ENCODE peak calls at places on chromosomes 5 and 9, in nine cellular contexts. One of them, this sample, is unnamed.

GRCh38 chr9:129487658-129488483 is 133.0 kb downstream of the C9orf50 start:
- DNase-seq in left colon: peak; percentile 57
- DNase-seq in glomerular endothelial cell: no peak
- DNase-seq in T-cell: no peak
- DNase-seq in head of caudate nucleus: peak; percentile 42
- DNase-seq in brain microvascular endothelial cell: peak; percentile 70
- DNase-seq in iris pigment epithelial cell: peak; percentile 78
- DNase-seq in AG04449: no peak
- DNase-seq in tibial nerve: peak; percentile 64
- DNase-seq in this sample: no peak

GRCh38 chr5:73115399-73116051 is 4.8 kb upstream of the TMEM171 start:
- DNase-seq in left colon: no peak
- DNase-seq in glomerular endothelial cell: no peak
- DNase-seq in T-cell: no peak
- DNase-seq in head of caudate nucleus: no peak
- DNase-seq in brain microvascular endothelial cell: peak; percentile 93
- DNase-seq in iris pigment epithelial cell: peak; percentile 94
- DNase-seq in AG04449: peak; percentile 95
- DNase-seq in tibial nerve: no peak
- DNase-seq in this sample: no peak

GRCh38 chr5:30502277-30502676 is 691.2 kb upstream of the CDH6 start:
- DNase-seq in left colon: no peak
- DNase-seq in glomerular endothelial cell: no peak
- DNase-seq in T-cell: no peak
- DNase-seq in head of caudate nucleus: no peak
- DNase-seq in brain microvascular endothelial cell: peak; percentile 59
- DNase-seq in iris pigment epithelial cell: peak; percentile 71
- DNase-seq in AG04449: no peak
- DNase-seq in tibial nerve: no peak
- DNase-seq in this sample: no peak

GRCh38 chr5:113000466-113000865 is 23.9 kb downstream of the DCP2 start:
- DNase-seq in left colon: no peak
- DNase-seq in glomerular endothelial cell: no peak
- DNase-seq in T-cell: no peak
- DNase-seq in head of caudate nucleus: no peak
- DNase-seq in brain microvascular endothelial cell: no peak
- DNase-seq in iris pigment epithelial cell: peak; percentile 34
- DNase-seq in AG04449: no peak
- DNase-seq in tibial nerve: no peak
- DNase-seq in this sample: no peak

GRCh38 chr5:62256161-62257017 is 49.6 kb upstream of the KIF2A start:
- DNase-seq in left colon: no peak
- DNase-seq in glomerular endothelial cell: no peak
- DNase-seq in T-cell: peak; percentile 34
- DNase-seq in head of caudate nucleus: no peak
- DNase-seq in brain microvascular endothelial cell: no peak
- DNase-seq in iris pigment epithelial cell: no peak
- DNase-seq in AG04449: no peak
- DNase-seq in tibial nerve: no peak
- DNase-seq in this sample: peak; percentile 17

GRCh38 chr9:113370806-113371325 is 5.9 kb downstream of the HDHD3 start:
- DNase-seq in left colon: no peak
- DNase-seq in glomerular endothelial cell: no peak
- DNase-seq in T-cell: no peak
- DNase-seq in head of caudate nucleus: no peak
- DNase-seq in brain microvascular endothelial cell: no peak
- DNase-seq in iris pigment epithelial cell: no peak
- DNase-seq in AG04449: no peak
- DNase-seq in tibial nerve: no peak
- DNase-seq in this sample: no peak

GRCh38 chr9:105329729-105330082 is 85.3 kb downstream of the SLC44A1 start:
- DNase-seq in left colon: no peak
- DNase-seq in glomerular endothelial cell: no peak
- DNase-seq in T-cell: no peak
- DNase-seq in head of caudate nucleus: no peak
- DNase-seq in brain microvascular endothelial cell: no peak
- DNase-seq in iris pigment epithelial cell: peak; percentile 43
- DNase-seq in AG04449: no peak
- DNase-seq in tibial nerve: no peak
- DNase-seq in this sample: no peak

GRCh38 chr9:34575775-34576592 is 13.5 kb downstream of the CNTFR start:
- DNase-seq in left colon: peak; percentile 49
- DNase-seq in glomerular endothelial cell: no peak
- DNase-seq in T-cell: no peak
- DNase-seq in head of caudate nucleus: no peak
- DNase-seq in brain microvascular endothelial cell: no peak
- DNase-seq in iris pigment epithelial cell: no peak
- DNase-seq in AG04449: no peak
- DNase-seq in tibial nerve: no peak
- DNase-seq in this sample: no peak

GRCh38 chr5:169024426-169024825 is 276.5 kb downstream of the SLIT3 start:
- DNase-seq in left colon: no peak
- DNase-seq in glomerular endothelial cell: no peak
- DNase-seq in T-cell: no peak
- DNase-seq in head of caudate nucleus: peak; percentile 51
- DNase-seq in brain microvascular endothelial cell: no peak
- DNase-seq in iris pigment epithelial cell: no peak
- DNase-seq in AG04449: no peak
- DNase-seq in tibial nerve: no peak
- DNase-seq in this sample: no peak

GRCh38 chr9:4750021-4750673 is 9.1 kb upstream of the AK3 start:
- DNase-seq in left colon: no peak
- DNase-seq in glomerular endothelial cell: peak; percentile 29
- DNase-seq in T-cell: no peak
- DNase-seq in head of caudate nucleus: no peak
- DNase-seq in brain microvascular endothelial cell: peak; percentile 86
- DNase-seq in iris pigment epithelial cell: peak; percentile 47
- DNase-seq in AG04449: no peak
- DNase-seq in tibial nerve: peak; percentile 54
- DNase-seq in this sample: no peak

GRCh38 chr9:29750062-29750461 is 2176.8 kb upstream of the C9orf72 start:
- DNase-seq in left colon: no peak
- DNase-seq in glomerular endothelial cell: no peak
- DNase-seq in T-cell: no peak
- DNase-seq in head of caudate nucleus: no peak
- DNase-seq in brain microvascular endothelial cell: peak; percentile 4
- DNase-seq in iris pigment epithelial cell: peak; percentile 27
- DNase-seq in AG04449: peak; percentile 19
- DNase-seq in tibial nerve: no peak
- DNase-seq in this sample: no peak

GRCh38 chr5:69509212-69509611 is 16.6 kb downstream of the OCLN start:
- DNase-seq in left colon: no peak
- DNase-seq in glomerular endothelial cell: no peak
- DNase-seq in T-cell: no peak
- DNase-seq in head of caudate nucleus: no peak
- DNase-seq in brain microvascular endothelial cell: no peak
- DNase-seq in iris pigment epithelial cell: no peak
- DNase-seq in AG04449: no peak
- DNase-seq in tibial nerve: no peak
- DNase-seq in this sample: no peak

GRCh38 chr9:134062461-134063087 is 5.3 kb downstream of the BRD3 start:
- DNase-seq in left colon: no peak
- DNase-seq in glomerular endothelial cell: no peak
- DNase-seq in T-cell: no peak
- DNase-seq in head of caudate nucleus: no peak
- DNase-seq in brain microvascular endothelial cell: no peak
- DNase-seq in iris pigment epithelial cell: no peak
- DNase-seq in AG04449: no peak
- DNase-seq in tibial nerve: no peak
- DNase-seq in this sample: no peak

GRCh38 chr9:95807326-95807947 is 68.1 kb upstream of the ERCC6L2 start:
- DNase-seq in left colon: no peak
- DNase-seq in glomerular endothelial cell: no peak
- DNase-seq in T-cell: no peak
- DNase-seq in head of caudate nucleus: no peak
- DNase-seq in brain microvascular endothelial cell: no peak
- DNase-seq in iris pigment epithelial cell: peak; percentile 78
- DNase-seq in AG04449: no peak
- DNase-seq in tibial nerve: peak; percentile 44
- DNase-seq in this sample: no peak

GRCh38 chr9:16150501-16150900 is 597.7 kb downstream of the CCDC171 start:
- DNase-seq in left colon: no peak
- DNase-seq in glomerular endothelial cell: no peak
- DNase-seq in T-cell: no peak
- DNase-seq in head of caudate nucleus: no peak
- DNase-seq in brain microvascular endothelial cell: no peak
- DNase-seq in iris pigment epithelial cell: no peak
- DNase-seq in AG04449: no peak
- DNase-seq in tibial nerve: no peak
- DNase-seq in this sample: no peak

GRCh38 chr5:173970878-173971650 is 17.9 kb upstream of the C5orf47 start:
- DNase-seq in left colon: no peak
- DNase-seq in glomerular endothelial cell: no peak
- DNase-seq in T-cell: no peak
- DNase-seq in head of caudate nucleus: peak; percentile 55
- DNase-seq in brain microvascular endothelial cell: no peak
- DNase-seq in iris pigment epithelial cell: no peak
- DNase-seq in AG04449: no peak
- DNase-seq in tibial nerve: no peak
- DNase-seq in this sample: no peak

GRCh38 chr5:65468633-65469032 is 13.1 kb downstream of the ADAMTS6 start:
- DNase-seq in left colon: no peak
- DNase-seq in glomerular endothelial cell: no peak
- DNase-seq in T-cell: no peak
- DNase-seq in head of caudate nucleus: no peak
- DNase-seq in brain microvascular endothelial cell: no peak
- DNase-seq in iris pigment epithelial cell: peak; percentile 63
- DNase-seq in AG04449: no peak
- DNase-seq in tibial nerve: no peak
- DNase-seq in this sample: no peak

GRCh38 chr5:134603059-134603458 is 29.6 kb downstream of the SAR1B start:
- DNase-seq in left colon: no peak
- DNase-seq in glomerular endothelial cell: no peak
- DNase-seq in T-cell: no peak
- DNase-seq in head of caudate nucleus: no peak
- DNase-seq in brain microvascular endothelial cell: no peak
- DNase-seq in iris pigment epithelial cell: peak; percentile 82
- DNase-seq in AG04449: no peak
- DNase-seq in tibial nerve: no peak
- DNase-seq in this sample: no peak

GRCh38 chr5:154967419-154968024 is 26.6 kb downstream of the MRPL22 start:
- DNase-seq in left colon: no peak
- DNase-seq in glomerular endothelial cell: no peak
- DNase-seq in T-cell: no peak
- DNase-seq in head of caudate nucleus: no peak
- DNase-seq in brain microvascular endothelial cell: peak; percentile 24
- DNase-seq in iris pigment epithelial cell: peak; percentile 20
- DNase-seq in AG04449: no peak
- DNase-seq in tibial nerve: no peak
- DNase-seq in this sample: no peak